ENCODE peak calls at places on chromosomes 11 and 22, in four cellular contexts. F is thoracic aorta, J is cardiac fibroblast, P is adrenal gland. Z is an unnamed sample.

GRCh38 chr11:96567193-96567592 is 177.4 kb downstream of the JRKL start:
- DNase-seq in F (no peak), J (peak), P (no peak), Z (peak)

GRCh38 chr11:121625784-121626506 is 173.2 kb upstream of the SORL1-AS1 start:
- DNase-seq in F (no peak), J (peak), P (no peak), Z (no peak)

GRCh38 chr22:24994070-24994763 is 41.7 kb downstream of the KIAA1671 start:
- DNase-seq in F (no peak), J (peak), P (no peak), Z (no peak)

GRCh38 chr11:10797561-10797960 is 11.2 kb downstream of the EIF4G2 start:
- DNase-seq in F (no peak), J (peak), P (no peak), Z (no peak)

GRCh38 chr22:38203855-38204497 is 2.2 kb downstream of the MAFF start:
- DNase-seq in F (no peak), J (peak), P (peak), Z (peak)

GRCh38 chr11:47572715-47573255 is 6.0 kb downstream of the KBTBD4 start:
- DNase-seq in F (no peak), J (peak), P (no peak), Z (no peak)

GRCh38 chr22:45925811-45926351 is 51.1 kb downstream of the WNT7B start:
- DNase-seq in F (no peak), J (peak), P (no peak), Z (no peak)

GRCh38 chr11:76696756-76697155 is 26.2 kb upstream of the LRRC32 start:
- DNase-seq in F (no peak), J (no peak), P (no peak), Z (no peak)

GRCh38 chr11:68357568-68357967 is 45.2 kb downstream of the LRP5 start:
- DNase-seq in F (no peak), J (no peak), P (no peak), Z (no peak)

GRCh38 chr22:20586403-20586745 is 79.0 kb downstream of the MED15 start:
- DNase-seq in F (no peak), J (no peak), P (no peak), Z (no peak)

GRCh38 chr11:23206736-23207336 is 346.6 kb upstream of the CCDC179 start:
- DNase-seq in F (no peak), J (peak), P (no peak), Z (no peak)

GRCh38 chr11:66835762-66836405 is 7.4 kb upstream of the RCE1 start:
- DNase-seq in F (no peak), J (peak), P (no peak), Z (peak)

GRCh38 chr11:40030867-40031266 is 1428.6 kb downstream of the LRRC4C start:
- DNase-seq in F (no peak), J (no peak), P (no peak), Z (no peak)

GRCh38 chr11:16987205-16987568 is 27.0 kb downstream of the PLEKHA7 start:
- DNase-seq in F (no peak), J (no peak), P (no peak), Z (no peak)

GRCh38 chr11:128462802-128463385 is 124.5 kb downstream of the ETS1 start:
- DNase-seq in F (no peak), J (no peak), P (no peak), Z (no peak)

GRCh38 chr22:49547751-49548239 is 279.9 kb downstream of the BRD1 start:
- DNase-seq in F (no peak), J (no peak), P (no peak), Z (no peak)

GRCh38 chr22:37680191-37680851 is 4.9 kb downstream of the LGALS1 start:
- DNase-seq in F (no peak), J (peak), P (no peak), Z (no peak)

GRCh38 chr22:19706661-19707151 is 7.6 kb upstream of the SEPTIN5 start:
- DNase-seq in F (no peak), J (no peak), P (no peak), Z (no peak)

GRCh38 chr11:111513240-111513605 is 1.0 kb upstream of the BTG4 start:
- DNase-seq in F (no peak), J (no peak), P (no peak), Z (no peak)

GRCh38 chr11:117187799-117188481 is 9.4 kb downstream of the SIDT2 start:
- DNase-seq in F (no peak), J (no peak), P (no peak), Z (no peak)

GRCh38 chr11:117191680-117192400 is 7.3 kb upstream of the TAGLN start:
- DNase-seq in F (no peak), J (no peak), P (no peak), Z (no peak)

GRCh38 chr11:117188620-117189081 is 10.1 kb downstream of the SIDT2 start:
- DNase-seq in F (no peak), J (no peak), P (no peak), Z (no peak)

GRCh38 chr11:117189191-117189940 is 9.8 kb upstream of the TAGLN start:
- DNase-seq in F (no peak), J (no peak), P (no peak), Z (no peak)

GRCh38 chr11:117189941-117190544 is 9.1 kb upstream of the TAGLN start:
- DNase-seq in F (no peak), J (no peak), P (no peak), Z (no peak)
- H3K4me3 ChIP-seq in F (no peak), J (no peak), P (no peak), Z (no peak)

GRCh38 chr22:17281026-17281809 is 62.0 kb upstream of the ADA2 start:
- DNase-seq in F (no peak), J (peak), P (no peak), Z (no peak)
- H3K4me3 ChIP-seq in F (no peak), J (no peak), P (no peak), Z (no peak)

GRCh38 chr22:41676134-41676533 is 12.5 kb downstream of the SNU13 start:
- DNase-seq in F (no peak), J (no peak), P (no peak), Z (no peak)
- H3K4me3 ChIP-seq in F (no peak), J (no peak), P (no peak), Z (no peak)

DNA sequence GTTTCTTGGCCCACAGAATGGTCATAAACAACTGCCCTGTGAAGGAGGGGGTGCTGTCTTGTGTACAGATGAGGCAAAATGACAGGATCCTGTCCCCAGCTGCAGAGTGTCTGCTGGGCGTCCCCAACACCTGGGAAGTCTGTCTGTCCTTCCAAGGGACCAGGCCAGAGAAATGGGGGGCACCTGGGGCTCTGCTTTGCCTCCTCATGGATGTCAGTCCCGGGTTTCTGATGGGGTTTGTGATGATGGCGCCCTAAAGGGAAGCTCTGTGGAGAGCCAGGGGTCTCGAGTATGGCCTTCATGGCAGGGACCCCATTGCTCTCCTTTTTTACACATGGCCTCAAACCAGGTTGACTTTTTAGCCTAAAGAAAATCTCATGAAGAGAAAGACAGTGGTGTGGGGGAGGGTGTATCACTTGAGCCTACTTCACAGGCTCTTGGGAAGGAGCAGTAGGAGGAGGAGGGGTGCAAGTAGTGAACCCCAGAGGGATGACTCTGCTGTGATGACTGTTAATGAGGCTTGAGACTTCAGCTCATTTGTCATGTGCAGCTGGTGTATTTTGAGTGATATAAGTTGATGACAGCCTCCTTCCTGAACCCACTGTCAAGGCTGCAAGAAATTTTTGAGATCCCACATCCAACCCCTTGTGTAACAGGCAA is 40.6 kb upstream of the TUB start:
- DNase-seq in F (no peak), J (no peak), P (no peak), Z (no peak)
- H3K4me3 ChIP-seq in F (no peak), J (no peak), P (no peak), Z (no peak)

GRCh38 chr11:14645985-14646900 is 2.6 kb downstream of the PDE3B start:
- DNase-seq in F (no peak), J (no peak), P (no peak), Z (no peak)

GRCh38 chr11:14645247-14645912 is 1.8 kb downstream of the PDE3B start:
- DNase-seq in F (no peak), J (peak), P (no peak), Z (no peak)

GRCh38 chr11:14655435-14655834 is 11.8 kb downstream of the PDE3B start:
- DNase-seq in F (no peak), J (no peak), P (no peak), Z (no peak)

GRCh38 chr11:14653090-14653489 is 9.5 kb downstream of the PDE3B start:
- DNase-seq in F (no peak), J (no peak), P (no peak), Z (no peak)

DNA sequence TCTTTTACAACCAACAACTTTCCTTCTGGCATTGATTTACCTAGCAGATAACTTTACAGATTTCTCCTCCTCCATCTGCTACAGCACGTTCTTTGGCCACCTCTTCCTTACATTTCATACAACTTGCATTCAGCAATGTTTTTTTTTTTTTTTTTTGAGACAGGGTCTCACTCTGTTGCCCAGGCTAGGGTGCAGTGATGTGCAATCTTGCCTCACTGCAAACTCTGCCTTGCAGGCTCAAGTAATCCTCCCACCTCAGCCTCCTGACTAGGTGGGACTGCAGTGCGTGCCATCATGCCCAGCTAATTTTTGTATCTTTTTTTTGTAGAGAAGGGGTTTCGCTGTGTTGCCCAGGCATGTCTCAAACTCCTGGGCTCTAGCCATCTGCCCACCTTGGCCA is 6.5 kb downstream of the PDE3B start:
- DNase-seq in F (no peak), J (no peak), P (no peak), Z (no peak)
- H3K4me3 ChIP-seq in F (no peak), J (no peak), P (no peak), Z (no peak)

DNA sequence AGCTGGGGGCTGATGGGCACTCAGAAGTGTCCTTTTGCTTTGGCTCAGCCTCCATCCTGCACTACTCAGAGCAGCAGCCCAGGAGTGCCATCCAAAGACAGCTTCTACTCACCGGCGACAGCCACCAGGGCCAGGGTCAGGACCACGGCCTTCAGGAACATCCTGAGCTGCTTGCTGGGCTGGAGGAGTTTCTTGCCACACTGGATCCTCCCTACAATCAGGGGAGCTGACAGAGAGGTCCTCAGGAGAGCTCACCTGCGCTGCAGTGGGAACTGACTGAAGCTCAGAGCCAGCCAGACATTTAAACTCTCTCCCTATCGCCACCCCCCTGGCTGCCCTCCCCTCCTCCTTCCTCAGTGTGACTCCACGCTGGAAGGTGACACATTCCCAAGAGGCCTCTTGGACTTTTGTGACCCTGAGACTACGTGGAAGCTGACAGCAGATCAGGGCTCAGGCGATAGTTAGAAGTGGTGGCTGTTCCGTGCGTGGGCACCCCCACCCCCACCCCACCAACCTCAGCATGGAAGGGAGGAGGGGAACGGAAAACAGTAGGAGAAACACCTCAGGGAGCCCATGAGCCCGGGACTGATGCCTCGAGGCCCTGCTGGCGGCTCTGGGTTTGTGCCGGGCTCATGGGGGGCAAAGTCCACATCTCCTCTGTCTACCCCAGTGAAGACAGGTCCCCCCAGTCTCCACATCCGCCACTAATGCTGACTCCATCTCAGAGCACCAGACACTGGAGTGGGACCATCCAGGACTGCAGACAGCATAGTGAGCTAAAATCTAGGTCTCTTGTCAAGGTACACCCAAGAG is at the start of gene APOA4:
- DNase-seq in F (no peak), J (no peak), P (no peak), Z (no peak)
- H3K4me3 ChIP-seq in F (no peak), J (no peak), P (no peak), Z (no peak)

DNA sequence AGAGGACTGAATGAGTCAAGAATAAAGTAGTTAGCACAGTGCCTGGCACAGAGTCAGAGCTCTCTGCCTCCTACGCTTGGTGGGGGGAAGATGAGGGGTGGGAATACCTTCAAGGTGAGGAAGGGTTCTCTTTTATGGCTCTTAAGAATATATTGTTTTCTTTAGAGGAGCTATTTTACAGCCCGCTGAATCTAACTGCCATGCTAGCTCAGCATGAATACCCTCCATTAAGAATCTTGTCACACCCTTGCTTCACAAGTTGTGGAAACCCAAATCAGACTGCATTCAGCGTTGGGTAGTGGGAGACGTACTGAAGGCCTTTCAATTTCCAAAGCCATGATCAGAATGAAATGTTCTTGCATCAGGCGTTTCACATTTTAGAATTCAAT is 57.9 kb downstream of the ABTB2 start:
- DNase-seq in F (no peak), J (no peak), P (no peak), Z (no peak)
- H3K4me3 ChIP-seq in F (no peak), J (no peak), P (no peak), Z (no peak)

GRCh38 chr11:12381875-12382274 is 4.5 kb downstream of the PARVA start:
- DNase-seq in F (no peak), J (no peak), P (no peak), Z (no peak)

GRCh38 chr11:12376259-12376971 is 956 bp upstream of the PARVA start:
- DNase-seq in F (no peak), J (peak), P (no peak), Z (peak)

GRCh38 chr11:12377824-12378593 is 638 bp downstream of the PARVA start:
- DNase-seq in F (peak), J (peak), P (peak), Z (peak)

GRCh38 chr11:12380565-12381325 is 3.4 kb downstream of the PARVA start:
- DNase-seq in F (no peak), J (no peak), P (no peak), Z (no peak)

DNA sequence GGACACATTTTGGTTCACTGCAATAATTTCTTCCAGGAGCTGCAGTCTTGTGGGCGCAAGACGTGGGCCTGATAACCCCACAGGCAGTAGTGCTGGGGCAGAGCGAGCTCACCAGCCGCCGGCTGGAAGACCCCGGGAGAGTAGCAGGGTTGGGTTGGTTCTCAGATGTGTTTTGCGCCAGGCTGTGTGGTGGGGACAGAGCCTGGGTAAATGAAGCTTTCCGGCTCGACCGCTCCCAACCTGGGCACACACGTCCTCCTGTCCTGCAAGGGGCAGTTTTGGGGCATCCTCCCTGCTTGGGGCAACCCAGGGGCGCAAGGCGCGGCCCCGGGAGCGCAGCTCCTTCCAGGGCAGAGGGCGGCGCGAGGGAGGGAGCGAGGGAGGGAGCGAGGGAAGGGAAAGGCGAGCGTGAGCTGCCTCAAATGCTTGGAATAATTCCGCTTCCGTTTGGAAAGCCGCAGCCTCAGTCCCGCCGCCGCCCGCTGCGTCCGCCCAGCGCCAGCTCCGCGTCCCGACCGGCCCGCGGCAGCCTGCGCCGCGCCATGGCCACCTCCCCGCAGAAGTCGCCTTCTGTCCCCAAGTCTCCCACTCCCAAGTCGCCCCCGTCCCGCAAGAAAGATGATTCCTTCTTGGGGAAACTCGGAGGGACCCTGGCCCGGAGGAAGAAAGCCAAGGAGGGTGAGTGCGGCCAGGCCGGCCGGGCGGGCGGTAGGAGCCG is at the start of gene PARVA:
- DNase-seq in F (no peak), J (peak), P (peak), Z (peak)
- H3K4me3 ChIP-seq in F (peak), J (peak), P (peak), Z (peak)

Z was measured in fibroblast of villous mesenchyme.